ENCODE peak calls at places on chromosomes 7 and 10, in four cellular contexts. N, O, G and X are unnamed samples.

GRCh38 chr7:158609313-158609974 is 21.8 kb upstream of the PTPRN2 start:
- DNase-seq in N (no peak), O (no peak), G (no peak), X (no peak)

GRCh38 chr10:52488606-52489485 is 174.8 kb downstream of the DKK1 start:
- DNase-seq in G (no peak), N (peak; percentile 46), O (peak; percentile 63), X (no peak)

GRCh38 chr7:51255536-51256243 is 60.9 kb downstream of the COBL start:
- DNase-seq in O (no peak), N (no peak), G (no peak), X (no peak)

GRCh38 chr10:24465124-24465874 is 256.4 kb downstream of the KIAA1217 start:
- DNase-seq in O (no peak), G (no peak), N (no peak), X (no peak)

GRCh38 chr10:71536332-71536731 is 139.6 kb downstream of the CDH23 start:
- DNase-seq in G (no peak), O (no peak), N (no peak), X (no peak)

GRCh38 chr10:118943253-118943652 is 86.3 kb upstream of the NANOS1 start:
- DNase-seq in O (no peak), N (no peak), G (no peak), X (no peak)

GRCh38 chr7:45685619-45686240 is 111.6 kb downstream of the ADCY1 start:
- DNase-seq in O (no peak), N (no peak), G (no peak), X (peak; percentile 7)

GRCh38 chr7:32670105-32670504 is 174.8 kb downstream of the AVL9 start:
- DNase-seq in O (no peak), N (peak; percentile 94), G (peak; percentile 47), X (no peak)

GRCh38 chr7:142581341-142581740 is 167.9 kb upstream of the PRSS1 start:
- DNase-seq in N (no peak), G (no peak), O (no peak), X (no peak)

GRCh38 chr10:13102002-13102794 is 2.2 kb downstream of the OPTN start:
- DNase-seq in G (no peak), N (peak; percentile 51), O (no peak), X (no peak)

GRCh38 chr10:106506509-106507265 is 657.8 kb downstream of the SORCS1 start:
- DNase-seq in G (no peak), O (no peak), N (no peak), X (no peak)

GRCh38 chr7:105806592-105807266 is 69.7 kb downstream of the ATXN7L1 start:
- DNase-seq in N (no peak), G (peak; percentile 73), O (peak; percentile 18), X (no peak)

GRCh38 chr10:93594518-93594917 is 6.5 kb downstream of the RBP4 start:
- DNase-seq in N (no peak), O (no peak), G (no peak), X (no peak)
- H3K4me3 ChIP-seq in N (no peak overlapping the region), O (no peak overlapping the region), G (no peak overlapping the region), X (no peak overlapping the region)

GRCh38 chr7:11831727-11832495 is at the start of gene THSD7A:
- DNase-seq in G (peak; percentile 46), O (peak; percentile 71), N (peak; percentile 7), X (peak; percentile 37)
- H3K4me3 ChIP-seq in G (peak within 1 kb of the TSS; percentile 54), O (peak within 1 kb of the TSS; percentile 68), N (peak within 1 kb of the TSS; percentile 62), X (peak within 1 kb of the TSS; percentile 47)

DNA sequence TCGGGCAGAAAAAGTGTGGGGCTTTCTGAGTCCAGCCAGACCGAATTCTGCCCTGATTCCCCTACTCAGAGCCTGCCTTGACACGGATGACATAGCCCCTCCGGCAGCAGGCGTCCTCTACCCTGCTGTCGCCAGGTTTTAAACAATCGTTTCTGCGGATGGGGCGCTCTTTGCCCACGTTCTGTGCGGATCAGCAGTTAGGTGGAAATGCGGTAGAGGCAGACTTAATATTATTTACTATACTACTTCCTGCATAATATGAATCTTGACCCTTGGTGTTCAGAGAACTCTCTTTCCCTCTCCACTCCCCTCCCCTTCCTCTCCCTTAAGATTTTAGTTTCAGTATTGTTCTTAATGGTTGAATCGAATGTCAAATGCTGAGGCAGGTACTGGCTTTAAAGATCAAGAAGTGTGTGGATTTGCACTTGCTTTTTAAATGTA is 2.4 kb downstream of the GATA3 start:
- DNase-seq in G (no peak), O (peak; percentile 51), N (no peak), X (no peak)
- H3K4me3 ChIP-seq in G (no peak overlapping the region), O (peak overlapping the region; percentile 60), N (no peak overlapping the region), X (no peak overlapping the region)

DNA sequence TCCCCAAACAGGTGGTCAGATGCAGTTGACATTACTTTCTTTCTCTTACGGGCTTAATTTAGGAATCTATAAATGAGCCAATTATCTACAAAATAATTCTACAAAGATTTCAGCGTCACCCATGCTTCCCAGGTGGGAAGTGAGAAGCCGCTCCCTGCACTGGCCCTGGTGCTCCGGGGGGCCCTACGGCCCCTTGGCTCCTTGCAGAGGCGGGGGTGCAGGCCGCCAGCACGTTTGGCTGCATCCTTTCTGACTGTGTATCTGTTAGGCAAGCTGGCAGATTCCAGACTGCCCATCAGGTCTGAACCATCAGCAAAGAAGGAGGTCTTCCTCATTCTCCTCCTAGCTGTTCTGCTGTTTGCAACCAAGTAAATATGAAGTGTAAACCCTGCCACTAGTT is 16.3 kb downstream of the VWC2 start:
- DNase-seq in G (no peak), O (no peak), N (no peak), X (no peak)
- H3K4me3 ChIP-seq in G (no peak overlapping the region), O (no peak overlapping the region), N (no peak overlapping the region), X (no peak overlapping the region)

GRCh38 chr10:133534417-133534816 is 7.3 kb downstream of the CYP2E1 start:
- DNase-seq in G (no peak), O (no peak), N (no peak), X (no peak)
- H3K4me3 ChIP-seq in G (no peak overlapping the region), O (no peak overlapping the region), N (no peak overlapping the region), X (no peak overlapping the region)

GRCh38 chr7:91183408-91183807 is 80.8 kb upstream of the FZD1 start:
- DNase-seq in N (no peak), O (no peak), G (no peak), X (no peak)
- H3K4me3 ChIP-seq in N (no peak overlapping the region), O (no peak overlapping the region), G (no peak overlapping the region), X (no peak overlapping the region)

GRCh38 chr7:13420711-13421110 is 568.8 kb downstream of the ETV1 start:
- DNase-seq in O (no peak), N (no peak), G (no peak), X (no peak)
- H3K4me3 ChIP-seq in O (no peak overlapping the region), N (no peak overlapping the region), G (no peak overlapping the region), X (no peak overlapping the region)

GRCh38 chr7:26863504-26864308 is 684 bp downstream of the SKAP2 start:
- DNase-seq in O (peak; percentile 44), G (peak; percentile 20), N (peak; percentile 12), X (no peak)
- H3K4me3 ChIP-seq in O (peak overlapping the region; percentile 58), G (peak overlapping the region; percentile 81), N (peak overlapping the region; percentile 95), X (peak overlapping the region; percentile 80)

DNA sequence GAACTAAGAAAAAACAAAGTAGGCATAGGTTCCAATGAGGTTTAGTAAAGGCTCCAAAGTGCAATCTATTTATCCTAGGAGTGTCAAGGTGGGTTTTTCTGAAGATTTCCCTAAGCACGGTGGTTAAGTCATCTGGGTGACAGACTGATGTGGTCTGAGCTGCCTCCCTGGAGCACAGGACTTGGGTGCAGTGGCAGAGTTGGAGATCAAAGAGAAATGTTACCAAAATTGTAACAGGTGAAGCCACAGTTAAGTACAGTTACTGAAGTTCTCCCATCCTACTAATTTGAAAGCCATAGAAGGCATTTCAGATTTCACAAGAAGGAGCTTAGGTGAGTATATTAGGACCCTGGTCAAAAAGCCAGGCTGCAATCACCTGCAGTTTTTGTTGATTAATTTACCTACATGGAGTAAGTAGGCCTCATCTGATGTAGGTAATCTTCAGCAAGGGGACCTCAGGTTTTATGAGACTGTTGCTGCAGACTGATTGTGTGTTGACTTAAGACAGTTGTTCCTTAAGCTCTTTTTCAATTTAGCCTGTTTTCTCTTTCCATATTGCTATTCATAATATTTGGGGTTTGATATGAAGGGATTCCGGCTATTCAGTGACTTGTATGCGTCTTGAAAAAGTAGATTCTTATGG is 3.0 kb downstream of the DLX6 start:
- DNase-seq in O (no peak), N (no peak), G (no peak), X (no peak)
- H3K4me3 ChIP-seq in O (no peak overlapping the region), N (no peak overlapping the region), G (no peak overlapping the region), X (no peak overlapping the region)

DNA sequence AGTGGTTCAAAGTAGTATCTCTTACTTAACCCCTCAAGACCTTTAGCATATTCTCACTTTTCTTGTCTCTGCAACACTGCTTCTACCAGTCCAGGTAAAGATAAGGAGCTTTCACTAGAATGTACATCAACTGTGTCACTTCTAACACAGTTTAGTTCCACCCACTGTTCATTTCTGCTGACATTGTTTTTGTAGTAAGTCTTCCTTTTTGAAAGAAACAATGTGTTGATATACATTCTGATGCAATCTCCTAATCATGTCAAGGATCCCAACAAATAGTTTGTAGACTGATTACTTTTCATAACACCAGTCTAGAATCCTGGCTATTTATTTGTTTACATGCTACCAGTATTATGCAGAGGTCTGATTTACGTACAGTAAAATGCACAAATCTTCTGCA is 47.5 kb downstream of the CCSER2 start:
- DNase-seq in O (no peak), N (no peak), G (no peak), X (no peak)
- H3K4me3 ChIP-seq in O (no peak overlapping the region), N (no peak overlapping the region), G (no peak overlapping the region), X (no peak overlapping the region)